ENCODE peak calls at places on chromosomes 1 and 21, in seven cellular contexts. One of them, this sample, is unnamed. For H3K4me1, the result is how much of the 10 kb centered on the place peaks cover.

GRCh38 chr1:11606775-11607174 is 47.5 kb downstream of the FBXO2 start:
- DNase-seq in CD8-positive, alpha-beta T cell: no peak
- DNase-seq in adrenal gland: no peak
- DNase-seq in IMR-90: no peak
- DNase-seq in transverse colon: no peak
- DNase-seq in heart right ventricle: no peak
- DNase-seq in tibial artery: no peak
- DNase-seq in this sample: no peak

GRCh38 chr1:48582408-48582807 is 110.4 kb upstream of the SPATA6 start:
- DNase-seq in CD8-positive, alpha-beta T cell: no peak
- DNase-seq in adrenal gland: no peak
- DNase-seq in IMR-90: no peak
- DNase-seq in transverse colon: no peak
- DNase-seq in heart right ventricle: no peak
- DNase-seq in tibial artery: no peak
- DNase-seq in this sample: no peak

GRCh38 chr21:35579520-35580293 is 480.6 kb downstream of the SETD4 start:
- DNase-seq in CD8-positive, alpha-beta T cell: no peak
- DNase-seq in adrenal gland: no peak
- DNase-seq in IMR-90: peak
- DNase-seq in transverse colon: no peak
- DNase-seq in heart right ventricle: no peak
- DNase-seq in tibial artery: no peak
- DNase-seq in this sample: no peak

GRCh38 chr1:29725262-29725661 is 488.9 kb downstream of the PTPRU start:
- DNase-seq in CD8-positive, alpha-beta T cell: no peak
- DNase-seq in adrenal gland: no peak
- DNase-seq in IMR-90: no peak
- DNase-seq in transverse colon: no peak
- DNase-seq in heart right ventricle: no peak
- DNase-seq in tibial artery: no peak
- DNase-seq in this sample: no peak

GRCh38 chr1:30778156-30778978 is 20.8 kb upstream of the LAPTM5 start:
- DNase-seq in CD8-positive, alpha-beta T cell: no peak
- DNase-seq in adrenal gland: peak
- DNase-seq in IMR-90: peak
- DNase-seq in transverse colon: no peak
- DNase-seq in heart right ventricle: no peak
- DNase-seq in tibial artery: no peak
- DNase-seq in this sample: no peak

GRCh38 chr1:214418380-214418779 is 133.0 kb downstream of the PTPN14 start:
- DNase-seq in CD8-positive, alpha-beta T cell: no peak
- DNase-seq in adrenal gland: peak
- DNase-seq in IMR-90: no peak
- DNase-seq in transverse colon: no peak
- DNase-seq in heart right ventricle: no peak
- DNase-seq in tibial artery: no peak
- DNase-seq in this sample: no peak

GRCh38 chr1:94543003-94543402 is 1.4 kb upstream of the F3 start:
- DNase-seq in CD8-positive, alpha-beta T cell: no peak
- DNase-seq in adrenal gland: peak
- DNase-seq in IMR-90: peak
- DNase-seq in transverse colon: no peak
- DNase-seq in heart right ventricle: no peak
- DNase-seq in tibial artery: no peak
- DNase-seq in this sample: no peak

GRCh38 chr1:36156329-36157114 is 562 bp downstream of the MAP7D1 start:
- DNase-seq in CD8-positive, alpha-beta T cell: peak
- DNase-seq in adrenal gland: peak
- DNase-seq in IMR-90: peak
- DNase-seq in transverse colon: peak
- DNase-seq in heart right ventricle: peak
- DNase-seq in tibial artery: peak
- DNase-seq in this sample: peak

GRCh38 chr1:171809834-171810233 is 28.4 kb downstream of the METTL13 start:
- DNase-seq in CD8-positive, alpha-beta T cell: no peak
- DNase-seq in adrenal gland: no peak
- DNase-seq in IMR-90: no peak
- DNase-seq in transverse colon: no peak
- DNase-seq in heart right ventricle: no peak
- DNase-seq in tibial artery: no peak
- DNase-seq in this sample: no peak

GRCh38 chr1:3403011-3403345 is 51.5 kb upstream of the ARHGEF16 start:
- DNase-seq in CD8-positive, alpha-beta T cell: no peak
- DNase-seq in adrenal gland: no peak
- DNase-seq in IMR-90: no peak
- DNase-seq in transverse colon: no peak
- DNase-seq in heart right ventricle: no peak
- DNase-seq in tibial artery: no peak
- DNase-seq in this sample: no peak

GRCh38 chr1:48498096-48498791 is 26.2 kb upstream of the SPATA6 start:
- DNase-seq in CD8-positive, alpha-beta T cell: peak
- DNase-seq in adrenal gland: peak
- DNase-seq in IMR-90: peak
- DNase-seq in transverse colon: peak
- DNase-seq in heart right ventricle: peak
- DNase-seq in tibial artery: peak
- DNase-seq in this sample: peak

GRCh38 chr1:111110197-111110899 is 29.5 kb downstream of the DRAM2 start:
- DNase-seq in CD8-positive, alpha-beta T cell: no peak
- DNase-seq in adrenal gland: no peak
- DNase-seq in IMR-90: peak
- DNase-seq in transverse colon: no peak
- DNase-seq in heart right ventricle: no peak
- DNase-seq in tibial artery: no peak
- DNase-seq in this sample: no peak

GRCh38 chr1:150121236-150121862 is 28.4 kb upstream of the PLEKHO1 start:
- DNase-seq in CD8-positive, alpha-beta T cell: no peak
- DNase-seq in adrenal gland: no peak
- DNase-seq in IMR-90: peak
- DNase-seq in transverse colon: no peak
- DNase-seq in heart right ventricle: no peak
- DNase-seq in tibial artery: no peak
- DNase-seq in this sample: no peak

GRCh38 chr1:156081174-156082110 is 823 bp downstream of the MEX3A start:
- DNase-seq in CD8-positive, alpha-beta T cell: no peak
- DNase-seq in adrenal gland: no peak
- DNase-seq in IMR-90: peak
- DNase-seq in transverse colon: no peak
- DNase-seq in heart right ventricle: no peak
- DNase-seq in tibial artery: no peak
- DNase-seq in this sample: no peak

GRCh38 chr1:117665523-117666274 is 59.9 kb downstream of the TENT5C start:
- DNase-seq in CD8-positive, alpha-beta T cell: no peak
- DNase-seq in adrenal gland: no peak
- DNase-seq in IMR-90: no peak
- DNase-seq in transverse colon: no peak
- DNase-seq in heart right ventricle: no peak
- DNase-seq in tibial artery: no peak
- DNase-seq in this sample: no peak

GRCh38 chr1:245991266-245991665 is 515.8 kb downstream of the SMYD3 start:
- DNase-seq in CD8-positive, alpha-beta T cell: no peak
- DNase-seq in adrenal gland: no peak
- DNase-seq in IMR-90: no peak
- DNase-seq in transverse colon: no peak
- DNase-seq in heart right ventricle: no peak
- DNase-seq in tibial artery: no peak
- DNase-seq in this sample: no peak
- H3K4me1 ChIP-seq in CD8-positive, alpha-beta T cell: under half
- H3K4me1 ChIP-seq in adrenal gland: under half
- H3K4me1 ChIP-seq in IMR-90: under half
- H3K4me1 ChIP-seq in transverse colon: under half
- H3K4me1 ChIP-seq in heart right ventricle: under half
- H3K4me1 ChIP-seq in tibial artery: under half
- H3K4me1 ChIP-seq in this sample: under half

DNA sequence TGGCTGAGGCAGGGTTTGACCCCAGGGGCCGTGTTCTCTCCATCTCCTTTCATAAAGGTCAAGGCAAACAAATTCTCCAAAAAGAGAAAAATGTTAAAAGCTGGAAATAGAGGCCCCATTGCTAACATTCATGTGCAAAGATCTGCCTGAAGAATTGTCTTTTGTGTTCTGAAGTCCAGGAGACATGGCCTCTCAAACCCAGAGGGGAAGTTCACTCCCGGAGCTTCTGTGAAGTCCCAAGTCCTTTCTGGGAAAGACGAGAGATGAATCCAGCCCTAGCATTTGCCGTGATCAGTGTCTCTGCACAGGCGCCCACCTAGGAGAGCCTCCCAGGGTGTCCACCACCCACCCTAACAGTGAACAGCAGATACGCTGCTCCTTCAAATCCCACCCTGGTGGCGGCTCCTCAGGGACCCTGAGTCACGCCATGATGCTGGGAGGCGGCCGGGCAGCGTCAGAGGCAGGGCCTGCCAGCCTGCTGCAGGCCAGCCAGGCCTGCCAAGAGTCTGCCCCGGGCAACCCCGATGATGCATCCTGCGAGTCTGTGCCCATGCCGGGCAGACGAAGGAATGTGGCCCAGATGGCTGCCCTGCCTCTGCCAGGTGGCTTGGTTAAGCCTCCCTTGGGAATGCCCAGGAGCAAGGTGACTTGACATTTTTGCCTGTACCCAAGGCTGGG is 5.2 kb upstream of the C2CD2 start:
- DNase-seq in CD8-positive, alpha-beta T cell: no peak
- DNase-seq in adrenal gland: peak
- DNase-seq in IMR-90: no peak
- DNase-seq in transverse colon: no peak
- DNase-seq in heart right ventricle: no peak
- DNase-seq in tibial artery: peak
- DNase-seq in this sample: no peak
- H3K4me1 ChIP-seq in CD8-positive, alpha-beta T cell: under half
- H3K4me1 ChIP-seq in adrenal gland: under half
- H3K4me1 ChIP-seq in IMR-90: under half
- H3K4me1 ChIP-seq in transverse colon: under half
- H3K4me1 ChIP-seq in heart right ventricle: under half
- H3K4me1 ChIP-seq in tibial artery: under half
- H3K4me1 ChIP-seq in this sample: under half

GRCh38 chr1:41880951-41881885 is 37.5 kb downstream of the HIVEP3 start:
- DNase-seq in CD8-positive, alpha-beta T cell: no peak
- DNase-seq in adrenal gland: no peak
- DNase-seq in IMR-90: no peak
- DNase-seq in transverse colon: no peak
- DNase-seq in heart right ventricle: no peak
- DNase-seq in tibial artery: no peak
- DNase-seq in this sample: no peak

GRCh38 chr1:41876533-41877445 is 41.9 kb downstream of the HIVEP3 start:
- DNase-seq in CD8-positive, alpha-beta T cell: no peak
- DNase-seq in adrenal gland: no peak
- DNase-seq in IMR-90: peak
- DNase-seq in transverse colon: no peak
- DNase-seq in heart right ventricle: no peak
- DNase-seq in tibial artery: no peak
- DNase-seq in this sample: no peak

GRCh38 chr1:41878911-41879310 is 39.8 kb downstream of the HIVEP3 start:
- DNase-seq in CD8-positive, alpha-beta T cell: no peak
- DNase-seq in adrenal gland: no peak
- DNase-seq in IMR-90: no peak
- DNase-seq in transverse colon: no peak
- DNase-seq in heart right ventricle: no peak
- DNase-seq in tibial artery: no peak
- DNase-seq in this sample: no peak

GRCh38 chr1:41880261-41880660 is 38.5 kb downstream of the HIVEP3 start:
- DNase-seq in CD8-positive, alpha-beta T cell: no peak
- DNase-seq in adrenal gland: no peak
- DNase-seq in IMR-90: peak
- DNase-seq in transverse colon: no peak
- DNase-seq in heart right ventricle: no peak
- DNase-seq in tibial artery: no peak
- DNase-seq in this sample: no peak

DNA sequence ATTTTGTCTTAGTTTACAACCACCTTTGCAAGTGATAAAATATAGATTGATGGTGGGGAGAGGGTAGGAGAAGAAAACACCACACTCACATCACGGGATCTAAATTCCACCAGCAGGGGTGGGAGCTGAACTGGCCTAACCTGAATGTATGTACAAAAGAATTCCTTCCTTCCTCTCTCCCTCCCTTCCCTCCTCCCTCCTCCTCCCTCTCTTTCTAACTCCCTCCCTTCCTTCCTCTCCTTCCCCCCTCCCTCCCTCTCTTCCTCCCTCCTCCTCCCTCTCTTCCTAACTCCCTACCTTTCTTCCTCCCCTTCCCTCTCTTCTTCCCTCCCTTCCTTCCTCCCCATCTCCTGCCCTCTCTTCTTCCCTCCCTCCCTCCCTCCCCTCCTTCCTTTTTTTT is 40.2 kb downstream of the HIVEP3 start:
- DNase-seq in CD8-positive, alpha-beta T cell: no peak
- DNase-seq in adrenal gland: no peak
- DNase-seq in IMR-90: no peak
- DNase-seq in transverse colon: no peak
- DNase-seq in heart right ventricle: no peak
- DNase-seq in tibial artery: no peak
- DNase-seq in this sample: no peak
- H3K4me1 ChIP-seq in CD8-positive, alpha-beta T cell: under half
- H3K4me1 ChIP-seq in adrenal gland: under half
- H3K4me1 ChIP-seq in IMR-90: under half
- H3K4me1 ChIP-seq in transverse colon: under half
- H3K4me1 ChIP-seq in heart right ventricle: under half
- H3K4me1 ChIP-seq in tibial artery: under half
- H3K4me1 ChIP-seq in this sample: under half

GRCh38 chr1:209647212-209647611 is 5.0 kb downstream of the LAMB3 start:
- DNase-seq in CD8-positive, alpha-beta T cell: no peak
- DNase-seq in adrenal gland: peak
- DNase-seq in IMR-90: no peak
- DNase-seq in transverse colon: no peak
- DNase-seq in heart right ventricle: no peak
- DNase-seq in tibial artery: no peak
- DNase-seq in this sample: no peak

GRCh38 chr1:209645574-209646452 is 6.4 kb downstream of the LAMB3 start:
- DNase-seq in CD8-positive, alpha-beta T cell: no peak
- DNase-seq in adrenal gland: no peak
- DNase-seq in IMR-90: no peak
- DNase-seq in transverse colon: no peak
- DNase-seq in heart right ventricle: no peak
- DNase-seq in tibial artery: no peak
- DNase-seq in this sample: no peak

GRCh38 chr1:209648366-209648765 is 3.9 kb downstream of the LAMB3 start:
- DNase-seq in CD8-positive, alpha-beta T cell: no peak
- DNase-seq in adrenal gland: no peak
- DNase-seq in IMR-90: no peak
- DNase-seq in transverse colon: no peak
- DNase-seq in heart right ventricle: no peak
- DNase-seq in tibial artery: no peak
- DNase-seq in this sample: no peak

GRCh38 chr1:209648931-209649776 is 3.1 kb downstream of the LAMB3 start:
- DNase-seq in CD8-positive, alpha-beta T cell: no peak
- DNase-seq in adrenal gland: peak
- DNase-seq in IMR-90: peak
- DNase-seq in transverse colon: peak
- DNase-seq in heart right ventricle: no peak
- DNase-seq in tibial artery: no peak
- DNase-seq in this sample: no peak

DNA sequence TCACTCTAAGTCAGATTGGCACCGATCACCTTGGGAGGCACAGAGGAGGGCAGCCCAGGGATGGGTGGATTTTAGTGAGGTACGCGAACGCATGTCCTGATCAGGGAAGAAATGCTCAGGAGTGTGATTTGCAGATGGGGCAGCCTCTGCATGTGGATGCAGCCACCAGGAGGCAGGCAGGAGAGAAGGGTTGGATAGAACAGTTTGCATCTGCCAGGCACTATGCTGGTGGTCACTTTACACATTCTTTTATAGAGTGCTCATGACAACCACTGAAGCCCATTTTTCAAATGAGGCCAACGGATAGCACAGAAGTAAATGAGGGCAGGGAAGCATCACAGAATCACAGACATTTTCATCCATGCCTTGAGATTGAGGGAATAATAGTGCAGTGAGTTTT is 5.7 kb downstream of the LAMB3 start:
- DNase-seq in CD8-positive, alpha-beta T cell: no peak
- DNase-seq in adrenal gland: no peak
- DNase-seq in IMR-90: peak
- DNase-seq in transverse colon: no peak
- DNase-seq in heart right ventricle: no peak
- DNase-seq in tibial artery: no peak
- DNase-seq in this sample: no peak
- H3K4me1 ChIP-seq in CD8-positive, alpha-beta T cell: under half
- H3K4me1 ChIP-seq in adrenal gland: half or more
- H3K4me1 ChIP-seq in IMR-90: under half
- H3K4me1 ChIP-seq in transverse colon: half or more
- H3K4me1 ChIP-seq in heart right ventricle: half or more
- H3K4me1 ChIP-seq in tibial artery: under half
- H3K4me1 ChIP-seq in this sample: under half